ENCODE peak calls at places on chromosomes 3 and 15, in seven cellular contexts. One of them, this sample, is unnamed.

GRCh38 chr3:140441006-140441405 is 236.9 kb upstream of the TRIM42 start:
- DNase-seq in NB4: no peak
- DNase-seq in A549: peak
- DNase-seq in breast epithelium: no peak
- DNase-seq in esophagus squamous epithelium: no peak
- DNase-seq in K562: no peak
- DNase-seq in Peyer's patch: no peak
- DNase-seq in this sample: no peak

GRCh38 chr15:24916305-24917009 is 38.3 kb upstream of the SNRPN start:
- DNase-seq in NB4: peak
- DNase-seq in A549: no peak
- DNase-seq in breast epithelium: no peak
- DNase-seq in esophagus squamous epithelium: no peak
- DNase-seq in K562: no peak
- DNase-seq in Peyer's patch: no peak
- DNase-seq in this sample: no peak

GRCh38 chr3:159882784-159883779 is 105.6 kb upstream of the IL12A start:
- DNase-seq in NB4: no peak
- DNase-seq in A549: no peak
- DNase-seq in breast epithelium: no peak
- DNase-seq in esophagus squamous epithelium: no peak
- DNase-seq in K562: no peak
- DNase-seq in Peyer's patch: no peak
- DNase-seq in this sample: no peak

GRCh38 chr3:31434819-31435218 is 97.9 kb upstream of the STT3B start:
- DNase-seq in NB4: no peak
- DNase-seq in A549: no peak
- DNase-seq in breast epithelium: no peak
- DNase-seq in esophagus squamous epithelium: no peak
- DNase-seq in K562: no peak
- DNase-seq in Peyer's patch: no peak
- DNase-seq in this sample: no peak

GRCh38 chr15:69792823-69793222 is 304.9 kb downstream of the TLE3 start:
- DNase-seq in NB4: no peak
- DNase-seq in A549: no peak
- DNase-seq in breast epithelium: no peak
- DNase-seq in esophagus squamous epithelium: no peak
- DNase-seq in K562: no peak
- DNase-seq in Peyer's patch: no peak
- DNase-seq in this sample: peak

GRCh38 chr15:70061086-70061370 is 36.7 kb downstream of the TLE3 start:
- DNase-seq in NB4: no peak
- DNase-seq in A549: no peak
- DNase-seq in breast epithelium: no peak
- DNase-seq in esophagus squamous epithelium: no peak
- DNase-seq in K562: no peak
- DNase-seq in Peyer's patch: no peak
- DNase-seq in this sample: no peak

GRCh38 chr15:78455749-78456148 is 17.7 kb downstream of the IREB2 start:
- DNase-seq in NB4: no peak
- DNase-seq in A549: no peak
- DNase-seq in breast epithelium: no peak
- DNase-seq in esophagus squamous epithelium: no peak
- DNase-seq in K562: no peak
- DNase-seq in Peyer's patch: no peak
- DNase-seq in this sample: no peak

GRCh38 chr3:12484198-12484982 is at the start of gene TSEN2:
- DNase-seq in NB4: peak
- DNase-seq in A549: peak
- DNase-seq in breast epithelium: peak
- DNase-seq in esophagus squamous epithelium: peak
- DNase-seq in K562: peak
- DNase-seq in Peyer's patch: peak
- DNase-seq in this sample: peak

GRCh38 chr3:108125550-108126071 is 34.8 kb upstream of the CD47 start:
- DNase-seq in NB4: peak
- DNase-seq in A549: no peak
- DNase-seq in breast epithelium: no peak
- DNase-seq in esophagus squamous epithelium: peak
- DNase-seq in K562: peak
- DNase-seq in Peyer's patch: peak
- DNase-seq in this sample: peak

GRCh38 chr15:67720556-67721175 is 104.6 kb upstream of the SKOR1 start:
- DNase-seq in NB4: peak
- DNase-seq in A549: no peak
- DNase-seq in breast epithelium: no peak
- DNase-seq in esophagus squamous epithelium: no peak
- DNase-seq in K562: peak
- DNase-seq in Peyer's patch: no peak
- DNase-seq in this sample: no peak

GRCh38 chr15:28977377-28978010 is 91.7 kb downstream of the APBA2 start:
- DNase-seq in NB4: no peak
- DNase-seq in A549: peak
- DNase-seq in breast epithelium: no peak
- DNase-seq in esophagus squamous epithelium: no peak
- DNase-seq in K562: no peak
- DNase-seq in Peyer's patch: no peak
- DNase-seq in this sample: peak

DNA sequence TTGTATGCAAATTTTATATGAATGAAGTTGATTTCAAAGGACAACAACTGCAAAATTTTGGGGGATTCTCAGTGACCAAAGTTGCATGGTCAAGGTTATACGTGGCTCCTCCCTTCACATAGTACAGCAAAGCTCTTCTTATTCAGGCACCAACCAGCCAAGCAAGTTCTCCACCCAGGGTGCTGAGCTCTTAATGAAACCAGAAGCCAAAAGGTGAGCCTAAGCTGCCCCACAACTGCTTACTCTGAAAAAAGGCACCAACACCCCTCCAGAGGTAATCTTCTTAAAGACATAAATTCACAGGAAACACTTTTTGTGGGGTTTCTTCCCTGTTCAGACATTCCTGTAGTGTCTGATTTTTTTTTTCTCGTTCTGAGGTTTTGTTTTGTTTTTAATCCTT is 106.1 kb upstream of the GMNC start:
- DNase-seq in NB4: no peak
- DNase-seq in A549: no peak
- DNase-seq in breast epithelium: no peak
- DNase-seq in esophagus squamous epithelium: no peak
- DNase-seq in K562: no peak
- DNase-seq in Peyer's patch: no peak
- DNase-seq in this sample: no peak
- TF ChIP-seq POLR2A in NB4: no peak
- TF ChIP-seq POLR2A in A549: no peak
- TF ChIP-seq POLR2A in breast epithelium: no peak
- TF ChIP-seq POLR2A in esophagus squamous epithelium: no peak
- TF ChIP-seq POLR2A in K562: no peak
- TF ChIP-seq POLR2A in Peyer's patch: no peak
- TF ChIP-seq POLR2A in this sample: no peak

DNA sequence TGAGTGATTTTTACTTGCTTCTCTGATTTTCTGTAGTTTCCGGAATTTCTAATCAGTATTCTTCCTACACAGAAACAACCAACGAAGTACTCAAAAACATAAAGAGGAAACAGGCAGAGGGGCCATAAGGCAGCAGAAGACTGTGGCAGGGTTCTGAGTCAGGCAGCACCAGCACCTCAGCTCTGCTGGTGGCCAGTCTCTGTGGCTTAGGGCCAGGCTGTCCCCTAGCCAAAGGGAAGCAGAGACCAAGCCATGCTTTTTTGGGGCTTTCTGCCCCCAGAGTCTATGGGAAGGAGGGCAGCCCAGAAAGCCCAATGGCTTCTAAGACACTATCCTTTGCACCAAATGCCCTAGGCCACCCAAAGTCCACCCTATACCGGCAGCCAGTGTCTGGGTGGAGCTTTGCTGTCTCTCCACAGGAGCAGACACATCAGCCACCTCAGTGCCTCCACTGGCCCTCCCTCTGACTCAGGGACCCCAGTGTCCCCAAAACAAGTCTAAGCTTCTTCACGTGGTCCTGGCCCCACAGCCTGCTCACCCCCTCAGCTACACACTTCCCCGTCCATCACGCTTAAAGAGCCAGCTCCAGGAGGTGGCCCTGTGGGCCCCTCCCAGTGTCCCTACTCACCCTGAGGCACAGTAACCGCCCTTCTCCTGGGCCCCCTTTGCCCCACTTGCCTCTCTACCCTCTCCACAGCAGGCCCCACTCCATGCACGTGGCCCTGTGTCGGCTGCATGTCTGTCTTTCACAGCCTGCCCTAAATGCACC is 46.2 kb downstream of the CCDC12 start:
- DNase-seq in NB4: no peak
- DNase-seq in A549: no peak
- DNase-seq in breast epithelium: peak
- DNase-seq in esophagus squamous epithelium: no peak
- DNase-seq in K562: no peak
- DNase-seq in Peyer's patch: no peak
- DNase-seq in this sample: peak
- TF ChIP-seq POLR2A in NB4: no peak
- TF ChIP-seq POLR2A in A549: no peak
- TF ChIP-seq POLR2A in breast epithelium: no peak
- TF ChIP-seq POLR2A in esophagus squamous epithelium: no peak
- TF ChIP-seq POLR2A in K562: peak
- TF ChIP-seq POLR2A in Peyer's patch: no peak
- TF ChIP-seq POLR2A in this sample: no peak

DNA sequence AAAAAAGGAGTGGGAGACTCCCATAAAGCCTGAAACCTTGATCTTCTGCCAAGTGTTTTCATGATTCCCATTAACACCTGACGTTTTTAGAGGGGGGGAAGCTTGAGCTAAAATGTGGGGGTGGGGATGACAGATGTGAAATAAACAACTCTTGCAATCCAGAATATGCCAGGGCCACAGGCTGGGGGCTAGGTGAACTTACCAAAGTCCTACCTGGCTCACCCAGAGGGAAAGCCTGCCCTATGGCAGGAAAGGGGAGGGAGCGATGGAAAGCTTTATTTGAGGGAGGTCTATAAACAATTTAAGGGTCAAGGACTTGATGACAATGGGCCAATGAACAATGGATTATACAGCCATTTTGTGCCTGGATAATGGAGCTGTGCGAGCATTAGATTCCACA is 108.3 kb downstream of the LRIG1 start:
- DNase-seq in NB4: no peak
- DNase-seq in A549: no peak
- DNase-seq in breast epithelium: no peak
- DNase-seq in esophagus squamous epithelium: no peak
- DNase-seq in K562: no peak
- DNase-seq in Peyer's patch: no peak
- DNase-seq in this sample: no peak
- TF ChIP-seq POLR2A in NB4: no peak
- TF ChIP-seq POLR2A in A549: no peak
- TF ChIP-seq POLR2A in breast epithelium: no peak
- TF ChIP-seq POLR2A in esophagus squamous epithelium: no peak
- TF ChIP-seq POLR2A in K562: no peak
- TF ChIP-seq POLR2A in Peyer's patch: no peak
- TF ChIP-seq POLR2A in this sample: no peak

GRCh38 chr15:98408231-98408630 is 240.1 kb upstream of the IGF1R start:
- DNase-seq in NB4: no peak
- DNase-seq in A549: no peak
- DNase-seq in breast epithelium: no peak
- DNase-seq in esophagus squamous epithelium: no peak
- DNase-seq in K562: no peak
- DNase-seq in Peyer's patch: no peak
- DNase-seq in this sample: no peak
- TF ChIP-seq POLR2A in NB4: no peak
- TF ChIP-seq POLR2A in A549: no peak
- TF ChIP-seq POLR2A in breast epithelium: no peak
- TF ChIP-seq POLR2A in esophagus squamous epithelium: no peak
- TF ChIP-seq POLR2A in K562: no peak
- TF ChIP-seq POLR2A in Peyer's patch: no peak
- TF ChIP-seq POLR2A in this sample: no peak

GRCh38 chr3:14134291-14134690 is 9.4 kb downstream of the TMEM43 start:
- DNase-seq in NB4: no peak
- DNase-seq in A549: no peak
- DNase-seq in breast epithelium: no peak
- DNase-seq in esophagus squamous epithelium: no peak
- DNase-seq in K562: no peak
- DNase-seq in Peyer's patch: no peak
- DNase-seq in this sample: no peak
- TF ChIP-seq POLR2A in NB4: no peak
- TF ChIP-seq POLR2A in A549: no peak
- TF ChIP-seq POLR2A in breast epithelium: no peak
- TF ChIP-seq POLR2A in esophagus squamous epithelium: no peak
- TF ChIP-seq POLR2A in K562: no peak
- TF ChIP-seq POLR2A in Peyer's patch: no peak
- TF ChIP-seq POLR2A in this sample: no peak